ENCODE peak calls at places on chromosomes 16 and 17, in four cellular contexts. One of them, this sample, is unnamed.

GRCh38 chr17:1999557-2000251 is 25.4 kb downstream of the RTN4RL1 start:
- DNase-seq in NCI-H1048: no peak
- DNase-seq in globus pallidus: peak
- DNase-seq in stimulated activated CD8-positive, alpha-beta memory T cell treated with anti-CD3 and anti-CD28 coated beads, Interleukin-4, amount 100 ng/mL, for 1 hour: no peak
- DNase-seq in this sample: peak

GRCh38 chr17:10149573-10150399 is 48.6 kb downstream of the GAS7 start:
- DNase-seq in NCI-H1048: no peak
- DNase-seq in stimulated activated CD8-positive, alpha-beta memory T cell treated with anti-CD3 and anti-CD28 coated beads, Interleukin-4, amount 100 ng/mL, for 1 hour: no peak
- DNase-seq in globus pallidus: no peak
- DNase-seq in this sample: no peak

GRCh38 chr17:8007836-8008235 is 5.4 kb downstream of the GUCY2D start:
- DNase-seq in stimulated activated CD8-positive, alpha-beta memory T cell treated with anti-CD3 and anti-CD28 coated beads, Interleukin-4, amount 100 ng/mL, for 1 hour: no peak
- DNase-seq in globus pallidus: no peak
- DNase-seq in NCI-H1048: no peak
- DNase-seq in this sample: no peak

GRCh38 chr16:77499373-77500285 is 64.8 kb upstream of the ADAMTS18 start:
- DNase-seq in globus pallidus: no peak
- DNase-seq in NCI-H1048: no peak
- DNase-seq in stimulated activated CD8-positive, alpha-beta memory T cell treated with anti-CD3 and anti-CD28 coated beads, Interleukin-4, amount 100 ng/mL, for 1 hour: no peak
- DNase-seq in this sample: no peak

GRCh38 chr17:64256913-64257807 is 5.9 kb downstream of the TEX2 start:
- DNase-seq in NCI-H1048: no peak
- DNase-seq in globus pallidus: no peak
- DNase-seq in stimulated activated CD8-positive, alpha-beta memory T cell treated with anti-CD3 and anti-CD28 coated beads, Interleukin-4, amount 100 ng/mL, for 1 hour: no peak
- DNase-seq in this sample: no peak

GRCh38 chr16:87170310-87170709 is 146.9 kb downstream of the C16orf95 start:
- DNase-seq in NCI-H1048: no peak
- DNase-seq in globus pallidus: no peak
- DNase-seq in stimulated activated CD8-positive, alpha-beta memory T cell treated with anti-CD3 and anti-CD28 coated beads, Interleukin-4, amount 100 ng/mL, for 1 hour: no peak
- DNase-seq in this sample: no peak

GRCh38 chr17:49707608-49708514 is at the start of gene SLC35B1:
- DNase-seq in stimulated activated CD8-positive, alpha-beta memory T cell treated with anti-CD3 and anti-CD28 coated beads, Interleukin-4, amount 100 ng/mL, for 1 hour: peak
- DNase-seq in globus pallidus: peak
- DNase-seq in NCI-H1048: peak
- DNase-seq in this sample: peak

GRCh38 chr17:72488542-72489272 is 367.9 kb downstream of the SOX9 start:
- DNase-seq in globus pallidus: no peak
- DNase-seq in stimulated activated CD8-positive, alpha-beta memory T cell treated with anti-CD3 and anti-CD28 coated beads, Interleukin-4, amount 100 ng/mL, for 1 hour: no peak
- DNase-seq in NCI-H1048: no peak
- DNase-seq in this sample: peak

GRCh38 chr16:617855-618254 is 12.9 kb upstream of the WFIKKN1 start:
- DNase-seq in NCI-H1048: no peak
- DNase-seq in stimulated activated CD8-positive, alpha-beta memory T cell treated with anti-CD3 and anti-CD28 coated beads, Interleukin-4, amount 100 ng/mL, for 1 hour: no peak
- DNase-seq in globus pallidus: no peak
- DNase-seq in this sample: no peak

GRCh38 chr16:35906440-35906839 is 2447.0 kb downstream of the TP53TG3F start:
- DNase-seq in globus pallidus: no peak
- DNase-seq in stimulated activated CD8-positive, alpha-beta memory T cell treated with anti-CD3 and anti-CD28 coated beads, Interleukin-4, amount 100 ng/mL, for 1 hour: no peak
- DNase-seq in NCI-H1048: no peak
- DNase-seq in this sample: no peak

GRCh38 chr17:82806645-82807044 is 33.2 kb downstream of the ZNF750 start:
- DNase-seq in stimulated activated CD8-positive, alpha-beta memory T cell treated with anti-CD3 and anti-CD28 coated beads, Interleukin-4, amount 100 ng/mL, for 1 hour: no peak
- DNase-seq in globus pallidus: no peak
- DNase-seq in NCI-H1048: no peak
- DNase-seq in this sample: no peak

GRCh38 chr17:80501739-80502577 is 25.6 kb upstream of the NPTX1 start:
- DNase-seq in NCI-H1048: no peak
- DNase-seq in stimulated activated CD8-positive, alpha-beta memory T cell treated with anti-CD3 and anti-CD28 coated beads, Interleukin-4, amount 100 ng/mL, for 1 hour: no peak
- DNase-seq in globus pallidus: no peak
- DNase-seq in this sample: no peak

GRCh38 chr17:75676461-75676860 is 9.3 kb downstream of the SAP30BP start:
- DNase-seq in stimulated activated CD8-positive, alpha-beta memory T cell treated with anti-CD3 and anti-CD28 coated beads, Interleukin-4, amount 100 ng/mL, for 1 hour: no peak
- DNase-seq in globus pallidus: no peak
- DNase-seq in NCI-H1048: no peak
- DNase-seq in this sample: no peak

GRCh38 chr17:36791961-36792475 is 145.3 kb upstream of the LHX1 start:
- DNase-seq in NCI-H1048: no peak
- DNase-seq in stimulated activated CD8-positive, alpha-beta memory T cell treated with anti-CD3 and anti-CD28 coated beads, Interleukin-4, amount 100 ng/mL, for 1 hour: no peak
- DNase-seq in globus pallidus: no peak
- DNase-seq in this sample: no peak

GRCh38 chr17:49224198-49224996 is 6.2 kb downstream of the PHOSPHO1 start:
- DNase-seq in globus pallidus: no peak
- DNase-seq in stimulated activated CD8-positive, alpha-beta memory T cell treated with anti-CD3 and anti-CD28 coated beads, Interleukin-4, amount 100 ng/mL, for 1 hour: no peak
- DNase-seq in NCI-H1048: no peak
- DNase-seq in this sample: peak

GRCh38 chr16:67326472-67327309 is at the start of the genes KCTD19 and LRRC36:
- DNase-seq in stimulated activated CD8-positive, alpha-beta memory T cell treated with anti-CD3 and anti-CD28 coated beads, Interleukin-4, amount 100 ng/mL, for 1 hour: peak
- DNase-seq in NCI-H1048: no peak
- DNase-seq in globus pallidus: no peak
- DNase-seq in this sample: peak